ENCODE peak calls at places on chromosomes 11 and 22, in five cellular contexts. L, U, T, R and Q are unnamed samples.

GRCh38 chr22:32880531-32880905 is 79.0 kb downstream of the TIMP3 start:
- DNase-seq in U (no peak), T (no peak), R (no peak), L (no peak), Q (no peak)

GRCh38 chr11:3058753-3059664 is 1.8 kb upstream of the CARS1 start:
- DNase-seq in T (peak), U (no peak), R (no peak), L (no peak), Q (peak)

GRCh38 chr11:6737872-6738466 is 33.8 kb downstream of the OR2AG2 start:
- DNase-seq in R (no peak), U (no peak), T (peak), L (peak), Q (peak)

GRCh38 chr22:28172948-28173360 is 253.9 kb upstream of the PITPNB start:
- DNase-seq in U (no peak), T (no peak), L (no peak), R (no peak), Q (no peak)

GRCh38 chr11:126339866-126340434 is 15.5 kb upstream of the ST3GAL4 start:
- DNase-seq in U (peak), T (peak), L (no peak), R (no peak), Q (peak)

GRCh38 chr22:39750759-39751158 is 142.8 kb downstream of the ENTHD1 start:
- DNase-seq in T (no peak), U (no peak), L (no peak), R (no peak), Q (no peak)

GRCh38 chr22:22565991-22566390 is 6.9 kb upstream of the PRAME start:
- DNase-seq in U (no peak), R (no peak), T (peak), L (no peak), Q (peak)

GRCh38 chr11:73576226-73576625 is 21.7 kb downstream of the FAM168A start:
- DNase-seq in L (peak), T (no peak), U (no peak), R (no peak), Q (no peak)

GRCh38 chr11:36463781-36464180 is 46.3 kb downstream of the TRAF6 start:
- DNase-seq in T (no peak), R (no peak), L (no peak), U (no peak), Q (peak)

GRCh38 chr11:130947889-130948288 is 31.6 kb upstream of the SNX19 start:
- DNase-seq in L (no peak), U (no peak), R (no peak), T (peak), Q (no peak)

GRCh38 chr11:45028921-45029680 is 78.4 kb upstream of the TP53I11 start:
- DNase-seq in U (no peak), L (no peak), T (no peak), R (no peak), Q (no peak)

GRCh38 chr11:35526370-35526792 is 965 bp upstream of the PAMR1 start:
- DNase-seq in L (no peak), T (no peak), R (no peak), U (no peak), Q (no peak)